ENCODE peak calls at places on chromosome 17, in five cellular contexts. D is BJ; Z is kidney; M is CD4-positive, alpha-beta T cell; G is GM12878. I is an unnamed sample.

GRCh38 chr17:65742433-65743312 is 181.2 kb upstream of the AXIN2 start:
- DNase-seq in G (no peak), D (peak; percentile 62), Z (no peak), M (no peak), I (no peak)

GRCh38 chr17:27457731-27458523 is 1.7 kb downstream of the KSR1 start:
- DNase-seq in D (peak; percentile 62), G (no peak), Z (no peak), M (no peak), I (peak; percentile 30)

GRCh38 chr17:40873255-40873654 is 6.2 kb upstream of the KRT12 start:
- DNase-seq in G (no peak), D (no peak), Z (no peak), M (no peak), I (no peak)

GRCh38 chr17:56658648-56659047 is 65.1 kb downstream of the NOG start:
- DNase-seq in D (no peak), Z (no peak), G (no peak), M (no peak), I (no peak)

GRCh38 chr17:75459246-75459589 is 2.8 kb downstream of the TMEM94 start:
- DNase-seq in D (no peak), M (no peak), Z (no peak), G (no peak), I (no peak)

GRCh38 chr17:29836643-29837042 is 93.4 kb downstream of the SSH2 start:
- DNase-seq in D (no peak), M (no peak), Z (no peak), G (no peak), I (no peak)

GRCh38 chr17:81097943-81098308 is 63.0 kb downstream of the BAIAP2 start:
- DNase-seq in M (no peak), Z (no peak), G (no peak), D (no peak), I (no peak)

GRCh38 chr17:4498461-4499397 is at the start of gene SPNS2:
- DNase-seq in Z (peak; percentile 88), G (no peak), D (no peak), M (peak; percentile 70), I (peak; percentile 44)

GRCh38 chr17:62898239-62898864 is 67.7 kb upstream of the TANC2 start:
- DNase-seq in Z (no peak), M (no peak), G (no peak), D (peak; percentile 19), I (no peak)

GRCh38 chr17:78532922-78533640 is 44.1 kb downstream of the DNAH17 start:
- DNase-seq in M (no peak), G (no peak), D (no peak), Z (peak; percentile 39), I (no peak)

GRCh38 chr17:6443692-6444572 is at the start of gene PIMREG:
- DNase-seq in G (peak; percentile 59), Z (peak; percentile 97), D (peak; percentile 47), M (peak; percentile 88), I (peak; percentile 97)

GRCh38 chr17:80253631-80254395 is 6.8 kb upstream of the RNF213 start:
- DNase-seq in G (no peak), M (no peak), Z (no peak), D (no peak), I (no peak)

GRCh38 chr17:67574658-67575293 is 143.0 kb upstream of the NOL11 start:
- DNase-seq in Z (no peak), M (no peak), D (no peak), G (peak; percentile 80), I (no peak)

GRCh38 chr17:67575325-67575724 is 142.4 kb upstream of the NOL11 start:
- DNase-seq in G (peak; percentile 68), D (no peak), M (no peak), Z (peak; percentile 76), I (no peak)

GRCh38 chr17:67576471-67576870 is 141.3 kb upstream of the NOL11 start:
- DNase-seq in Z (no peak), G (no peak), M (no peak), D (no peak), I (no peak)

GRCh38 chr17:67577429-67577828 is 140.3 kb upstream of the NOL11 start:
- DNase-seq in M (no peak), Z (no peak), D (no peak), G (no peak), I (no peak)

DNA sequence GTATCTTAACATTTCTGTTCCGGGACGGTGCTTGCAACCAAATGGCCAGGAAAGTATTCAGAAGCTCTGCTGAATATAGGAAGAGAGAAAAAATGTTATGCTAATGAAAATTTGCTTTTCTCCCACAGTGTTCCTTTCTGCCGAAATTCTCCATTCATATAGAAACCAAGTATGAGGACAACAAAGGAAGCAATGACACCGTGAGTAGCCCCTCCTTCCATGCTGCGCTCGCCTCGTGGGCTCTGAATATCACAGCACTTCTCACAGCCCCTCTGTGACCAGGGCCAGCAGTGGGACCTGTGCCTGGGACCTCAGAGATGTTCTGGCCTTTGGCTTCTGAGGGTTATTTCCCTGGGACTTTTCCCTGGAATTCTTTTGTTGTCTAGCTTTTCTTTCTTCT is 139.7 kb upstream of the NOL11 start:
- DNase-seq in M (no peak), G (peak; percentile 80), D (no peak), Z (no peak), I (peak; percentile 22)
- TF ChIP-seq CTCF in M (no peak), G (no peak), D (no peak), Z (no peak), I (no peak)

GRCh38 chr17:44623070-44623725 is 33.1 kb upstream of the MEIOC start:
- DNase-seq in G (no peak), Z (no peak), M (no peak), D (no peak), I (no peak)
- TF ChIP-seq CTCF in G (no peak), Z (no peak), M (no peak), D (no peak), I (no peak)

GRCh38 chr17:72560303-72561247 is 439.8 kb downstream of the SOX9 start:
- DNase-seq in Z (no peak), D (no peak), G (no peak), M (peak; percentile 21), I (peak; percentile 61)
- TF ChIP-seq CTCF in Z (peak; percentile 85), D (peak; percentile 85), G (peak; percentile 84), M (peak; percentile 93), I (peak; percentile 89)

GRCh38 chr17:28675485-28675884 is 13.5 kb downstream of the SUPT6H start:
- DNase-seq in D (no peak), M (no peak), G (no peak), Z (no peak), I (no peak)

DNA sequence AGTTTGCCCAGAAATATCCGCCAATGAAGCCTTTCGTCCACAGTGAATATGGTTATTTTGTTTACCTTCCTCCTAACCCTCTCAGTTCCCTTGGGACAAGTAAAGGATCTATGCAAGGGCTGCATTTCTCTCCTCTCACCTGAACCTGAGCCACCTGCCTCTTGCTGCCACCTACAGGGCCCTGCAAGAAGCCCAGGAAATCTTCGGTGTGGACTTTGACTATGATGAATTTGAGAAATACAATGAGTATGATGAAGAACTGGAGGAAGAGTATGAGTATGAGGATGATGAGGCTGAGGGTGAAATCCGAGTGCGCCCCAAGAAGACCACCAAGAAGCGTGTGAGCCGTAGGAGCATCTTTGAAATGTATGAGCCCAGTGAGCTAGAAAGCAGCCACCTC is 14.0 kb downstream of the SUPT6H start:
- DNase-seq in M (no peak), G (no peak), D (no peak), Z (no peak), I (no peak)
- TF ChIP-seq CTCF in M (no peak), G (peak; percentile 49), D (peak; percentile 17), Z (peak; percentile 24), I (no peak)

GRCh38 chr17:32927201-32927723 is 691 bp upstream of the TMEM98 start:
- DNase-seq in G (no peak), M (no peak), D (no peak), Z (no peak), I (no peak)

GRCh38 chr17:32929588-32929987 is 1.6 kb downstream of the TMEM98 start:
- DNase-seq in Z (no peak), D (no peak), G (no peak), M (no peak), I (no peak)

GRCh38 chr17:32928527-32929287 is 754 bp downstream of the TMEM98 start:
- DNase-seq in G (no peak), Z (no peak), M (no peak), D (no peak), I (no peak)

GRCh38 chr17:32929288-32929574 is 1.3 kb downstream of the TMEM98 start:
- DNase-seq in D (no peak), Z (no peak), G (no peak), M (no peak), I (peak; percentile 27)

DNA sequence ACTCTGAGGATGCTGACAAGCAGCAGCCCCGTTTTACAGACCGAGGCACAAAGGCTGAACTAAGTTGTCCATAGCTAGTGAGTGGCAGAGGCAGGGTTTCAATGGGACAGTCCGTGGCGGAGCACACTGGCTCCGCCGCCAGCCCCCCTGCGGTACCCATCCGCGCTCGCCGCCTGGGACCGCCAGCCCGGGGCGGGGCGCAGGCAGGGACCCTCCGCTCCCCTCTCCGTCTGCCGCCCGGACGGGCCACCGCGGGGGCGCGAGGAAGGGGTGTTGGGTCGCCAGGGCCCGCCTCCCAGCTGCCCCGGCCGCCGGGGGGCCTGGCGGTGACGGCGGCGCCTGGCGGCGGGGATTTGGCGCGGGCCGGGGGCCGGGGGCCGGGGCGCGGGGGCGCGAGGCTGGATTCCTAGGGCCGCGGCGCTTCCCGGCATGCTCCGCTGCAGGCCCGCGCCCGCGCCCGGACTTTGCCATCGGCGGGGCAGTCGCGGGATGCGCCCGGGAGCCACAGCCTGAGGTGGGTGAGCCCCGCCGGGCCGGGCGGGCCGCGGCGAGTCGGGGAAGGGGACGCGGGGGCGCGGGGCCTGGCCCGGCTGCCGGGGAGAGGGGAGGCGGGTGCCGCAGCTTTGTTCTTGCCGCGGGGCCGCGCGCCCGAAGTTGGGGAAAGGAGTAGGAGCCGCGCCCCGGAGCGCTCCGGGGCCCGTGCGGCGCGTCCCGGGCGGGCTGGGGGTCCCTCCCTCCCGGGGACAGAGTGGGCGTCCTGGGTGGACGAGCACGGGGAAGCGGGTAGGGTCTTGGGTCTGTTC is at the start of gene TMEM98:
- DNase-seq in Z (peak; percentile 73), M (no peak), D (no peak), G (no peak), I (peak; percentile 48)
- TF ChIP-seq CTCF in Z (no peak), M (no peak), D (no peak), G (no peak), I (no peak)